ENCODE peak calls at places on chromosomes 1 and 21, in five cellular contexts. N is COR-L47, I is foreskin keratinocyte, L is RWPE1, E is retinal pigment epithelial cell. D is an unnamed sample.
A peak's percentile ranks its signal among the peaks of the same experiment; 100 is the strongest.

GRCh38 chr1:93339171-93339697 is 6.5 kb upstream of the DR1 start:
- DNase-seq in N (no peak), I (no peak), L (no peak), E (no peak), D (no peak)

GRCh38 chr1:56921486-56921885 is 44.3 kb downstream of the C8B start:
- DNase-seq in N (no peak), I (no peak), L (no peak), E (no peak), D (no peak)

GRCh38 chr1:5637171-5637570 is 355.1 kb downstream of the NPHP4 start:
- DNase-seq in N (peak; percentile 12), I (no peak), L (no peak), E (no peak), D (no peak)

GRCh38 chr1:27719286-27720251 is 6.2 kb upstream of the FAM76A start:
- DNase-seq in N (no peak), I (no peak), L (peak; percentile 14), E (no peak), D (no peak)

GRCh38 chr1:105558023-105558422 is 1498.5 kb upstream of the PRMT6 start:
- DNase-seq in N (no peak), I (no peak), L (no peak), E (no peak), D (no peak)

GRCh38 chr1:156276966-156277381 is 5.7 kb downstream of the SMG5 start:
- DNase-seq in N (no peak), I (no peak), L (no peak), E (no peak), D (no peak)

GRCh38 chr1:115114308-115114707 is 25.0 kb upstream of the TSPAN2 start:
- DNase-seq in N (peak; percentile 20), I (no peak), L (no peak), E (peak; percentile 44), D (no peak)

GRCh38 chr1:156242738-156243137 is 754 bp downstream of the BGLAP start:
- DNase-seq in N (no peak), I (no peak), L (no peak), E (no peak), D (no peak)

GRCh38 chr1:235932090-235932510 is 65.4 kb upstream of the LYST start:
- DNase-seq in N (no peak), I (no peak), L (peak; percentile 28), E (no peak), D (no peak)

GRCh38 chr1:92095868-92096267 is 15.7 kb downstream of the BTBD8 start:
- DNase-seq in N (no peak), I (no peak), L (no peak), E (no peak), D (no peak)

GRCh38 chr1:184385863-184386262 is 966 bp upstream of the C1orf21 start:
- DNase-seq in N (no peak), I (no peak), L (no peak), E (no peak), D (no peak)

GRCh38 chr1:3618904-3619671 is 5.7 kb upstream of the TPRG1L start:
- DNase-seq in N (peak; percentile 79), I (no peak), L (peak; percentile 81), E (no peak), D (no peak)

GRCh38 chr1:246836169-246836568 is 95.6 kb downstream of the AHCTF1 start:
- DNase-seq in N (no peak), I (no peak), L (no peak), E (no peak), D (no peak)

GRCh38 chr1:22711071-22711470 is 432 bp downstream of the EPHB2 start:
- DNase-seq in N (peak; percentile 15), I (no peak), L (peak; percentile 15), E (no peak), D (no peak)

GRCh38 chr1:174314433-174314832 is 133.3 kb upstream of the GPR52 start:
- DNase-seq in N (no peak), I (no peak), L (no peak), E (no peak), D (no peak)

GRCh38 chr1:174726167-174726879 is 273.4 kb upstream of the CACYBP start:
- DNase-seq in N (no peak), I (no peak), L (no peak), E (peak; percentile 7), D (no peak)

GRCh38 chr1:8218351-8219092 is 99.4 kb upstream of the SLC45A1 start:
- DNase-seq in N (no peak), I (no peak), L (no peak), E (no peak), D (peak; percentile 61)

GRCh38 chr1:72285074-72285425 is 2.7 kb upstream of the NEGR1 start:
- DNase-seq in N (no peak), I (no peak), L (no peak), E (no peak), D (no peak)

GRCh38 chr1:2966435-2966834 is 54.8 kb upstream of the ACTRT2 start:
- DNase-seq in N (no peak), I (no peak), L (no peak), E (no peak), D (no peak)

GRCh38 chr1:155010211-155010918 is 7.8 kb downstream of the ZBTB7B start:
- DNase-seq in N (no peak), I (no peak), L (no peak), E (no peak), D (no peak)

GRCh38 chr1:2465371-2466269 is 10.5 kb upstream of the PLCH2 start:
- DNase-seq in N (peak; percentile 49), I (no peak), L (no peak), E (no peak), D (no peak)

GRCh38 chr21:42426424-42426823 is 22.7 kb downstream of the UBASH3A start:
- DNase-seq in N (no peak), I (no peak), L (no peak), E (no peak), D (no peak)

GRCh38 chr1:209803568-209803967 is 2.4 kb downstream of the IRF6 start:
- DNase-seq in N (no peak), I (no peak), L (no peak), E (no peak), D (no peak)

GRCh38 chr1:204320413-204320812 is 39.3 kb downstream of the PLEKHA6 start:
- DNase-seq in N (no peak), I (peak; percentile 50), L (peak; percentile 52), E (no peak), D (no peak)

GRCh38 chr1:94623560-94624148 is 82.1 kb upstream of the F3 start:
- DNase-seq in N (no peak), I (peak; percentile 74), L (peak; percentile 76), E (peak; percentile 69), D (no peak)

GRCh38 chr1:19811206-19811851 is 3.8 kb downstream of the RNF186 start:
- DNase-seq in N (no peak), I (no peak), L (no peak), E (no peak), D (peak; percentile 44)

GRCh38 chr1:33137800-33138199 is 44.0 kb downstream of the TRIM62 start:
- DNase-seq in N (peak; percentile 46), I (no peak), L (no peak), E (no peak), D (no peak)

GRCh38 chr1:165857046-165857801 is 29.8 kb downstream of the UCK2 start:
- DNase-seq in N (no peak), I (no peak), L (no peak), E (no peak), D (no peak)

GRCh38 chr21:34270406-34270805 is 93.4 kb upstream of the KCNE2 start:
- DNase-seq in N (no peak), I (no peak), L (no peak), E (no peak), D (no peak)

GRCh38 chr1:65423884-65424655 is 3.6 kb downstream of the LEPR start:
- DNase-seq in N (no peak), I (peak; percentile 90), L (peak; percentile 73), E (peak; percentile 90), D (no peak)

GRCh38 chr21:45308211-45309068 is 20.7 kb upstream of the POFUT2 start:
- DNase-seq in N (no peak), I (no peak), L (no peak), E (no peak), D (peak; percentile 38)